ENCODE peak calls at places on chromosomes 12 and 14, in seven cellular contexts. One of them, this sample, is unnamed.

GRCh38 chr14:100665518-100666032 is 61.1 kb upstream of the DLK1 start:
- DNase-seq in ovary: peak; percentile 70
- DNase-seq in DND-41: no peak
- DNase-seq in left lung: no peak
- DNase-seq in pancreas: peak; percentile 62
- DNase-seq in WERI-Rb-1: no peak
- DNase-seq in right lobe of liver: no peak
- DNase-seq in this sample: no peak

GRCh38 chr12:76866726-76867125 is 12.1 kb downstream of the CSRP2 start:
- DNase-seq in ovary: no peak
- DNase-seq in DND-41: no peak
- DNase-seq in left lung: no peak
- DNase-seq in pancreas: no peak
- DNase-seq in WERI-Rb-1: peak; percentile 88
- DNase-seq in right lobe of liver: no peak
- DNase-seq in this sample: no peak

GRCh38 chr12:49903700-49904423 is at the start of gene FAIM2:
- DNase-seq in ovary: peak; percentile 75
- DNase-seq in DND-41: peak; percentile 74
- DNase-seq in left lung: peak; percentile 47
- DNase-seq in pancreas: no peak
- DNase-seq in WERI-Rb-1: no peak
- DNase-seq in right lobe of liver: no peak
- DNase-seq in this sample: peak; percentile 71

GRCh38 chr14:34843011-34843554 is 32.1 kb downstream of the BAZ1A start:
- DNase-seq in ovary: no peak
- DNase-seq in DND-41: no peak
- DNase-seq in left lung: no peak
- DNase-seq in pancreas: no peak
- DNase-seq in WERI-Rb-1: no peak
- DNase-seq in right lobe of liver: no peak
- DNase-seq in this sample: no peak

GRCh38 chr12:111056618-111057521 is 136.5 kb upstream of the MYL2 start:
- DNase-seq in ovary: no peak
- DNase-seq in DND-41: peak; percentile 66
- DNase-seq in left lung: peak; percentile 46
- DNase-seq in pancreas: no peak
- DNase-seq in WERI-Rb-1: no peak
- DNase-seq in right lobe of liver: no peak
- DNase-seq in this sample: no peak

GRCh38 chr14:97005908-97006307 is 208.7 kb downstream of the VRK1 start:
- DNase-seq in ovary: no peak
- DNase-seq in DND-41: no peak
- DNase-seq in left lung: no peak
- DNase-seq in pancreas: no peak
- DNase-seq in WERI-Rb-1: peak; percentile 23
- DNase-seq in right lobe of liver: no peak
- DNase-seq in this sample: no peak

GRCh38 chr14:103398427-103399195 is 13.4 kb downstream of the MARK3 start:
- DNase-seq in ovary: no peak
- DNase-seq in DND-41: no peak
- DNase-seq in left lung: no peak
- DNase-seq in pancreas: no peak
- DNase-seq in WERI-Rb-1: no peak
- DNase-seq in right lobe of liver: no peak
- DNase-seq in this sample: no peak

GRCh38 chr14:56592746-56593544 is 13.3 kb downstream of the TMEM260 start:
- DNase-seq in ovary: no peak
- DNase-seq in DND-41: no peak
- DNase-seq in left lung: no peak
- DNase-seq in pancreas: no peak
- DNase-seq in WERI-Rb-1: no peak
- DNase-seq in right lobe of liver: no peak
- DNase-seq in this sample: no peak

GRCh38 chr14:64857979-64858740 is 21.5 kb downstream of the SPTB start:
- DNase-seq in ovary: no peak
- DNase-seq in DND-41: no peak
- DNase-seq in left lung: no peak
- DNase-seq in pancreas: no peak
- DNase-seq in WERI-Rb-1: no peak
- DNase-seq in right lobe of liver: no peak
- DNase-seq in this sample: no peak

GRCh38 chr12:48980389-48980952 is 2.3 kb downstream of the WNT1 start:
- DNase-seq in ovary: no peak
- DNase-seq in DND-41: no peak
- DNase-seq in left lung: no peak
- DNase-seq in pancreas: no peak
- DNase-seq in WERI-Rb-1: peak; percentile 65
- DNase-seq in right lobe of liver: no peak
- DNase-seq in this sample: no peak

GRCh38 chr14:96160030-96160912 is 44.4 kb upstream of the BDKRB2 start:
- DNase-seq in ovary: no peak
- DNase-seq in DND-41: no peak
- DNase-seq in left lung: no peak
- DNase-seq in pancreas: no peak
- DNase-seq in WERI-Rb-1: no peak
- DNase-seq in right lobe of liver: no peak
- DNase-seq in this sample: no peak

GRCh38 chr14:61438036-61438435 is 116.7 kb downstream of the PRKCH start:
- DNase-seq in ovary: no peak
- DNase-seq in DND-41: peak; percentile 42
- DNase-seq in left lung: no peak
- DNase-seq in pancreas: no peak
- DNase-seq in WERI-Rb-1: no peak
- DNase-seq in right lobe of liver: no peak
- DNase-seq in this sample: no peak

GRCh38 chr12:22653075-22653474 is 28.1 kb downstream of the ETNK1 start:
- DNase-seq in ovary: no peak
- DNase-seq in DND-41: no peak
- DNase-seq in left lung: no peak
- DNase-seq in pancreas: no peak
- DNase-seq in WERI-Rb-1: no peak
- DNase-seq in right lobe of liver: no peak
- DNase-seq in this sample: no peak

GRCh38 chr12:116236148-116236731 is 41.3 kb downstream of the MED13L start:
- DNase-seq in ovary: no peak
- DNase-seq in DND-41: peak; percentile 66
- DNase-seq in left lung: no peak
- DNase-seq in pancreas: peak; percentile 40
- DNase-seq in WERI-Rb-1: peak; percentile 22
- DNase-seq in right lobe of liver: peak; percentile 57
- DNase-seq in this sample: peak; percentile 33

GRCh38 chr12:66885115-66885875 is 206.4 kb upstream of the GRIP1 start:
- DNase-seq in ovary: no peak
- DNase-seq in DND-41: no peak
- DNase-seq in left lung: no peak
- DNase-seq in pancreas: no peak
- DNase-seq in WERI-Rb-1: peak; percentile 73
- DNase-seq in right lobe of liver: no peak
- DNase-seq in this sample: no peak

GRCh38 chr14:66009104-66009503 is 477.1 kb upstream of the CCDC196 start:
- DNase-seq in ovary: no peak
- DNase-seq in DND-41: no peak
- DNase-seq in left lung: no peak
- DNase-seq in pancreas: no peak
- DNase-seq in WERI-Rb-1: no peak
- DNase-seq in right lobe of liver: no peak
- DNase-seq in this sample: no peak

GRCh38 chr12:76106631-76107030 is 22.1 kb upstream of the NAP1L1 start:
- DNase-seq in ovary: no peak
- DNase-seq in DND-41: no peak
- DNase-seq in left lung: no peak
- DNase-seq in pancreas: no peak
- DNase-seq in WERI-Rb-1: no peak
- DNase-seq in right lobe of liver: no peak
- DNase-seq in this sample: no peak

GRCh38 chr12:12091977-12092663 is 21.4 kb downstream of the BCL2L14 start:
- DNase-seq in ovary: no peak
- DNase-seq in DND-41: no peak
- DNase-seq in left lung: no peak
- DNase-seq in pancreas: no peak
- DNase-seq in WERI-Rb-1: no peak
- DNase-seq in right lobe of liver: no peak
- DNase-seq in this sample: no peak

GRCh38 chr14:38207830-38208815 is at the start of gene SSTR1:
- DNase-seq in ovary: no peak
- DNase-seq in DND-41: no peak
- DNase-seq in left lung: no peak
- DNase-seq in pancreas: peak; percentile 86
- DNase-seq in WERI-Rb-1: peak; percentile 16
- DNase-seq in right lobe of liver: peak; percentile 95
- DNase-seq in this sample: no peak

GRCh38 chr14:106872619-106873446 is 1346.5 kb downstream of the TMEM121 start:
- DNase-seq in ovary: peak; percentile 84
- DNase-seq in DND-41: peak; percentile 96
- DNase-seq in left lung: peak; percentile 67
- DNase-seq in pancreas: peak; percentile 75
- DNase-seq in WERI-Rb-1: peak; percentile 73
- DNase-seq in right lobe of liver: peak; percentile 73
- DNase-seq in this sample: peak; percentile 39

GRCh38 chr12:69897744-69898143 is 72.7 kb downstream of the MYRFL start:
- DNase-seq in ovary: no peak
- DNase-seq in DND-41: no peak
- DNase-seq in left lung: no peak
- DNase-seq in pancreas: no peak
- DNase-seq in WERI-Rb-1: no peak
- DNase-seq in right lobe of liver: no peak
- DNase-seq in this sample: peak; percentile 58

GRCh38 chr12:65449400-65449799 is 170.9 kb downstream of the MSRB3 start:
- DNase-seq in ovary: no peak
- DNase-seq in DND-41: no peak
- DNase-seq in left lung: no peak
- DNase-seq in pancreas: no peak
- DNase-seq in WERI-Rb-1: no peak
- DNase-seq in right lobe of liver: no peak
- DNase-seq in this sample: no peak

GRCh38 chr12:65446901-65447300 is 168.4 kb downstream of the MSRB3 start:
- DNase-seq in ovary: no peak
- DNase-seq in DND-41: no peak
- DNase-seq in left lung: no peak
- DNase-seq in pancreas: no peak
- DNase-seq in WERI-Rb-1: no peak
- DNase-seq in right lobe of liver: no peak
- DNase-seq in this sample: no peak

GRCh38 chr12:65454115-65454823 is 175.8 kb downstream of the MSRB3 start:
- DNase-seq in ovary: no peak
- DNase-seq in DND-41: no peak
- DNase-seq in left lung: no peak
- DNase-seq in pancreas: no peak
- DNase-seq in WERI-Rb-1: no peak
- DNase-seq in right lobe of liver: no peak
- DNase-seq in this sample: no peak

GRCh38 chr12:65450610-65451009 is 172.1 kb downstream of the MSRB3 start:
- DNase-seq in ovary: no peak
- DNase-seq in DND-41: no peak
- DNase-seq in left lung: no peak
- DNase-seq in pancreas: no peak
- DNase-seq in WERI-Rb-1: no peak
- DNase-seq in right lobe of liver: no peak
- DNase-seq in this sample: no peak
- H3K27me3 ChIP-seq in ovary: no peaks in the 10 kb centered on the region
- H3K27me3 ChIP-seq in DND-41: no peaks in the 10 kb centered on the region
- H3K27me3 ChIP-seq in left lung: no peaks in the 10 kb centered on the region
- H3K27me3 ChIP-seq in pancreas: no peaks in the 10 kb centered on the region
- H3K27me3 ChIP-seq in WERI-Rb-1: no peaks in the 10 kb centered on the region
- H3K27me3 ChIP-seq in right lobe of liver: no peaks in the 10 kb centered on the region
- H3K27me3 ChIP-seq in this sample: no peaks in the 10 kb centered on the region

DNA sequence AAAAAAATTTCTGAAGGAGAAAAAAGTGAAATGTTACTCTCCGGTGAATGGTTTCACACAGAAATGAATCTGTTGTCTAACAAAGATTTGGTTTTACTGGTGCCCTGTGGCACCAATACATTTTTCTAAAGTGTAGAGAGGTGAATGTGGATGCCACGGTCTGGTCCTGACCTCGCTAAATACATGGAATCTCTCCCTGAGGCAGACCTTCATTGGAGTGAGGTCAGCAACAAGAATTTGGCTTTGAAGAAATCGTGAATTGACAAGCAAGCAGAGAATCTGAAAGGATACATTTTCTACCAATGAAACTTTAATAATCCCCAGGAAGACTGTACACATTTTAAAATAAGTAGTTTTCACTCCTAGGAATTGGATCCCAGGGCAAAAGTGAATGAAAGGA is 81.2 kb upstream of the OTOGL start:
- DNase-seq in ovary: no peak
- DNase-seq in DND-41: no peak
- DNase-seq in left lung: no peak
- DNase-seq in pancreas: no peak
- DNase-seq in WERI-Rb-1: no peak
- DNase-seq in right lobe of liver: no peak
- DNase-seq in this sample: no peak
- H3K27ac ChIP-seq in ovary: no peak overlapping the region
- H3K27ac ChIP-seq in DND-41: no peak overlapping the region
- H3K27ac ChIP-seq in left lung: no peak overlapping the region
- H3K27ac ChIP-seq in pancreas: no peak overlapping the region
- H3K27ac ChIP-seq in WERI-Rb-1: no peak overlapping the region
- H3K27ac ChIP-seq in right lobe of liver: no peak overlapping the region
- H3K27ac ChIP-seq in this sample: no peak overlapping the region

GRCh38 chr12:127396720-127397119 is 870.2 kb upstream of the TMEM132C start:
- DNase-seq in ovary: no peak
- DNase-seq in DND-41: no peak
- DNase-seq in left lung: no peak
- DNase-seq in pancreas: no peak
- DNase-seq in WERI-Rb-1: no peak
- DNase-seq in right lobe of liver: no peak
- DNase-seq in this sample: no peak
- H3K27me3 ChIP-seq in ovary: no peaks in the 10 kb centered on the region
- H3K27me3 ChIP-seq in DND-41: no peaks in the 10 kb centered on the region
- H3K27me3 ChIP-seq in left lung: peaks cover 7% of the 10 kb centered on the region
- H3K27me3 ChIP-seq in pancreas: no peaks in the 10 kb centered on the region
- H3K27me3 ChIP-seq in WERI-Rb-1: no peaks in the 10 kb centered on the region
- H3K27me3 ChIP-seq in right lobe of liver: no peaks in the 10 kb centered on the region
- H3K27me3 ChIP-seq in this sample: peaks cover 67% of the 10 kb centered on the region

GRCh38 chr14:24873551-24873950 is 176.4 kb downstream of the STXBP6 start:
- DNase-seq in ovary: no peak
- DNase-seq in DND-41: no peak
- DNase-seq in left lung: no peak
- DNase-seq in pancreas: no peak
- DNase-seq in WERI-Rb-1: no peak
- DNase-seq in right lobe of liver: no peak
- DNase-seq in this sample: no peak
- H3K27ac ChIP-seq in ovary: no peak overlapping the region
- H3K27ac ChIP-seq in DND-41: no peak overlapping the region
- H3K27ac ChIP-seq in left lung: no peak overlapping the region
- H3K27ac ChIP-seq in pancreas: no peak overlapping the region
- H3K27ac ChIP-seq in WERI-Rb-1: no peak overlapping the region
- H3K27ac ChIP-seq in right lobe of liver: no peak overlapping the region
- H3K27ac ChIP-seq in this sample: peak overlapping the region; percentile 84

DNA sequence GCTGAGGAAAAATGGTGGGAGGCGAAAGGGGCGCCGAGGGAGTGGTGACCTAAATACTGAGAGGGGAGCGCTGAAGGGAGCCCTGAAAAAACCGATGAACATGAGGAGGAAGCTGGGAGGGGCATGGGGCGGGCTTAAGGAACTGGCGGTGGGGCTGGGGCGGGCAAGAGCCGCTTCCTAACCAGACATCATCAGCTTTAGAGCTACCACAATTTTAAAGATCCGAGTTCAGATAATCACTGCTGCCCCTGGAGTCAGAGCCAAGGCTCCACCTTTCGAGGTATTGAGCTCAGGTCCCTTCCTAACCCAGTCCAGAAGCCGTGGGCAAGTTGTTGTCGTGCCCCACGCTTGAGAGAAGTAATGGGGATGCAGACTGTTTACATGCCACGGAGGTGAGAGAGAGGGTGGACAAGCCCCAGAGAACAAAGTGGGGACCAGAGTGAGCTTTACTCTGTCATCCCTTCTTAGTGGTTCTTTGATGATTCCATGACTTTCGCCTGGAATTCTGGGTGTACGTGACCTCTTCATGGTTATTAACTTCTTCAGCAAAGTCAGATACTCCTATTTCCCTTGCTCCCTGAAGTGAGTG is 393 bp downstream of the ORMDL2 start:
- DNase-seq in ovary: no peak
- DNase-seq in DND-41: no peak
- DNase-seq in left lung: no peak
- DNase-seq in pancreas: no peak
- DNase-seq in WERI-Rb-1: no peak
- DNase-seq in right lobe of liver: no peak
- DNase-seq in this sample: no peak
- H3K27me3 ChIP-seq in ovary: no peaks in the 10 kb centered on the region
- H3K27me3 ChIP-seq in DND-41: no peaks in the 10 kb centered on the region
- H3K27me3 ChIP-seq in left lung: no peaks in the 10 kb centered on the region
- H3K27me3 ChIP-seq in pancreas: no peaks in the 10 kb centered on the region
- H3K27me3 ChIP-seq in WERI-Rb-1: no peaks in the 10 kb centered on the region
- H3K27me3 ChIP-seq in right lobe of liver: no peaks in the 10 kb centered on the region
- H3K27me3 ChIP-seq in this sample: no peaks in the 10 kb centered on the region